ENCODE peak calls at places on chromosomes 11 and 22, in ten cellular contexts. Y is ELR; F is hypothalamus; L is progenitor cell of endocrine pancreas; N is posterior cingulate gyrus; X is central memory CD8-positive, alpha-beta T cell; C is COR-L47; B is substantia nigra; Q is Right ventricle myocardium superior; U is aorta. J is an unnamed sample.

GRCh38 chr11:10327254-10327653 is 22.4 kb downstream of the ADM start:
- DNase-seq in X (no peak), Q (no peak), F (no peak), C (no peak), Y (no peak), U (no peak), N (no peak), B (no peak), L (no peak), J (no peak)

GRCh38 chr22:33105501-33105911 is 47.3 kb upstream of the SYN3 start:
- DNase-seq in B (no peak), F (peak), Y (no peak), U (no peak), C (no peak), L (no peak), Q (no peak), X (no peak), N (peak), J (no peak)

GRCh38 chr11:2300290-2300935 is 1.3 kb downstream of the C11orf21 start:
- DNase-seq in Q (peak), X (peak), N (no peak), U (peak), F (no peak), C (no peak), L (no peak), B (no peak), Y (no peak), J (peak)

GRCh38 chr11:57205046-57205671 is 23.4 kb downstream of the LRRC55 start:
- DNase-seq in U (no peak), N (no peak), Q (peak), Y (peak), B (no peak), F (peak), L (no peak), X (no peak), C (no peak), J (no peak)

GRCh38 chr11:7186190-7186589 is 65.5 kb upstream of the SYT9 start:
- DNase-seq in B (no peak), C (no peak), Q (no peak), F (no peak), N (no peak), X (no peak), Y (peak), U (no peak), L (no peak), J (no peak)

GRCh38 chr22:35797411-35797810 is 79.7 kb downstream of the APOL5 start:
- DNase-seq in N (no peak), B (no peak), C (no peak), F (no peak), Y (no peak), L (no peak), U (no peak), X (no peak), Q (no peak), J (no peak)

GRCh38 chr11:117820071-117820470 is 4.5 kb downstream of the FXYD2 start:
- DNase-seq in L (no peak), X (no peak), C (peak), Q (no peak), U (no peak), Y (no peak), N (peak), B (no peak), F (no peak), J (no peak)

GRCh38 chr11:83072689-83073242 is 1.1 kb upstream of the RAB30 start:
- DNase-seq in N (no peak), X (no peak), F (no peak), B (no peak), C (no peak), Q (no peak), U (no peak), Y (peak), L (no peak), J (no peak)

GRCh38 chr11:64238999-64239398 is 1.9 kb upstream of the FKBP2 start:
- DNase-seq in X (no peak), Y (no peak), F (no peak), N (no peak), B (no peak), L (no peak), U (no peak), Q (peak), C (no peak), J (no peak)

GRCh38 chr22:30795118-30795517 is 100.4 kb downstream of the OSBP2 start:
- DNase-seq in L (no peak), X (no peak), Q (no peak), U (no peak), Y (no peak), N (no peak), B (no peak), F (no peak), C (no peak), J (no peak)

GRCh38 chr11:64165482-64165841 is 451 bp downstream of the MACROD1 start:
- DNase-seq in F (no peak), Y (peak), U (no peak), Q (peak), C (peak), N (peak), X (no peak), B (no peak), L (peak), J (no peak)

GRCh38 chr22:17984114-17984513 is 40.2 kb downstream of the MICAL3 start:
- DNase-seq in N (no peak), X (no peak), U (no peak), F (no peak), Q (no peak), Y (no peak), C (no peak), B (no peak), L (no peak), J (no peak)

GRCh38 chr11:66317766-66318575 is 1.1 kb upstream of the CD248 start:
- DNase-seq in X (no peak), Q (peak), B (no peak), L (no peak), N (no peak), U (no peak), C (no peak), Y (peak), F (no peak), J (no peak)

GRCh38 chr11:46160100-46160499 is 38.8 kb upstream of the PHF21A start:
- DNase-seq in N (no peak), Y (no peak), B (no peak), U (no peak), C (no peak), X (no peak), Q (no peak), F (no peak), L (no peak), J (no peak)

GRCh38 chr22:39332441-39333064 is 13.1 kb upstream of the RPL3 start:
- DNase-seq in L (no peak), U (no peak), N (peak), C (no peak), Q (no peak), B (no peak), X (no peak), F (no peak), Y (no peak), J (no peak)

GRCh38 chr11:114738954-114739353 is 60.6 kb downstream of the NXPE2 start:
- DNase-seq in Y (peak), Q (peak), C (peak), L (peak), F (peak), B (no peak), X (no peak), U (no peak), N (no peak), J (no peak)

GRCh38 chr11:11622772-11623531 is 1.1 kb upstream of the GALNT18 start:
- DNase-seq in C (peak), Q (no peak), Y (no peak), U (no peak), F (no peak), N (no peak), X (no peak), L (no peak), B (no peak), J (no peak)

GRCh38 chr11:36447947-36448346 is 62.1 kb downstream of the TRAF6 start:
- DNase-seq in Y (no peak), L (no peak), C (peak), F (no peak), X (no peak), N (no peak), Q (no peak), U (no peak), B (no peak), J (peak)

GRCh38 chr11:124934862-124935547 is 842 bp downstream of the HEPACAM start:
- DNase-seq in C (no peak), B (no peak), F (no peak), U (no peak), Q (no peak), Y (peak), N (no peak), X (no peak), L (no peak), J (no peak)

GRCh38 chr11:9313648-9314290 is 624 bp downstream of the TMEM41B start:
- DNase-seq in C (no peak), U (no peak), B (no peak), L (no peak), Q (no peak), F (no peak), X (no peak), N (peak), Y (peak), J (no peak)

GRCh38 chr22:30732426-30732825 is 37.8 kb downstream of the OSBP2 start:
- DNase-seq in N (no peak), L (no peak), X (no peak), F (no peak), Y (no peak), Q (no peak), U (peak), C (no peak), B (no peak), J (no peak)

GRCh38 chr11:32400196-32400595 is 35.1 kb downstream of the WT1 start:
- DNase-seq in C (no peak), N (no peak), Q (no peak), U (no peak), Y (peak), L (no peak), X (no peak), B (no peak), F (no peak), J (no peak)

GRCh38 chr11:1467270-1467669 is 19.3 kb downstream of the MOB2 start:
- DNase-seq in X (no peak), N (no peak), C (no peak), L (no peak), Q (no peak), U (no peak), F (no peak), B (no peak), Y (no peak), J (no peak)

J was measured in breast epithelium.